ENCODE peak calls at places on chromosomes 16 and 17, in five cellular contexts. C is fibroblast of the aortic adventitia, R is NCI-H460, L is iris pigment epithelial cell, K is esophagus squamous epithelium. F is an unnamed sample.

GRCh38 chr17:50634123-50634914 is at the start of gene ABCC3:
- DNase-seq in C (peak), R (peak), L (no peak), K (no peak), F (peak)

GRCh38 chr17:48068491-48068961 is 20.4 kb downstream of the NFE2L1 start:
- DNase-seq in C (peak), R (no peak), L (peak), K (no peak), F (peak)

GRCh38 chr16:46974352-46974751 is 878 bp upstream of the DNAJA2 start:
- DNase-seq in C (peak), R (no peak), L (peak), K (no peak), F (no peak)

GRCh38 chr16:31108035-31108793 is at the start of gene BCKDK:
- DNase-seq in C (peak), R (peak), L (peak), K (no peak), F (peak)

GRCh38 chr17:81457917-81458555 is 54.6 kb downstream of the ACTG1 start:
- DNase-seq in C (no peak), R (no peak), L (no peak), K (no peak), F (no peak)

GRCh38 chr16:55294129-55294528 is 29.9 kb upstream of the IRX6 start:
- DNase-seq in C (no peak), R (no peak), L (no peak), K (no peak), F (no peak)

GRCh38 chr17:81821603-81822311 is 11.3 kb downstream of the MCRIP1 start:
- DNase-seq in C (peak), R (peak), L (peak), K (no peak), F (no peak)

GRCh38 chr16:2089676-2090480 is 42.1 kb downstream of the TSC2 start:
- DNase-seq in C (no peak), R (no peak), L (no peak), K (no peak), F (no peak)

GRCh38 chr16:47924950-47925349 is 230.8 kb downstream of the ABCC12 start:
- DNase-seq in C (no peak), R (no peak), L (no peak), K (no peak), F (no peak)

GRCh38 chr17:65644545-65644944 is 83.1 kb upstream of the AXIN2 start:
- DNase-seq in C (no peak), R (no peak), L (no peak), K (no peak), F (no peak)

GRCh38 chr17:11212792-11213191 is 28.2 kb upstream of the SHISA6 start:
- DNase-seq in C (no peak), R (no peak), L (no peak), K (no peak), F (no peak)

GRCh38 chr17:74297941-74298340 is 23.9 kb downstream of the DNAI2 start:
- DNase-seq in C (peak), R (no peak), L (no peak), K (no peak), F (no peak)

GRCh38 chr17:55825213-55825612 is 74.4 kb downstream of the PCTP start:
- DNase-seq in C (no peak), R (no peak), L (no peak), K (no peak), F (no peak)